ENCODE peak calls at places on chromosome 16, in nine cellular contexts. One of them, this sample, is unnamed.

GRCh38 chr16:72939247-72939646 is 108.7 kb downstream of the ZFHX3 start:
- DNase-seq in H1: no peak
- DNase-seq in upper lobe of left lung: no peak
- DNase-seq in SK-N-SH: no peak
- DNase-seq in tibial nerve: no peak
- DNase-seq in transverse colon: peak
- DNase-seq in A549: peak
- DNase-seq in K562: no peak
- DNase-seq in stomach: no peak
- DNase-seq in this sample: no peak

GRCh38 chr16:71311553-71312158 is 22.5 kb upstream of the CMTR2 start:
- DNase-seq in transverse colon: no peak
- DNase-seq in A549: peak
- DNase-seq in SK-N-SH: peak
- DNase-seq in K562: peak
- DNase-seq in stomach: no peak
- DNase-seq in upper lobe of left lung: no peak
- DNase-seq in tibial nerve: no peak
- DNase-seq in H1: peak
- DNase-seq in this sample: no peak

GRCh38 chr16:52496051-52496876 is 50.7 kb downstream of the TOX3 start:
- DNase-seq in H1: no peak
- DNase-seq in upper lobe of left lung: no peak
- DNase-seq in tibial nerve: no peak
- DNase-seq in K562: no peak
- DNase-seq in SK-N-SH: no peak
- DNase-seq in stomach: no peak
- DNase-seq in transverse colon: no peak
- DNase-seq in A549: no peak
- DNase-seq in this sample: no peak

GRCh38 chr16:29815032-29815721 is 775 bp upstream of the PAGR1 start:
- DNase-seq in SK-N-SH: no peak
- DNase-seq in H1: no peak
- DNase-seq in transverse colon: no peak
- DNase-seq in upper lobe of left lung: peak
- DNase-seq in stomach: no peak
- DNase-seq in tibial nerve: no peak
- DNase-seq in A549: no peak
- DNase-seq in K562: peak
- DNase-seq in this sample: no peak

GRCh38 chr16:72875291-72876036 is 172.5 kb downstream of the ZFHX3 start:
- DNase-seq in tibial nerve: no peak
- DNase-seq in stomach: no peak
- DNase-seq in K562: no peak
- DNase-seq in SK-N-SH: no peak
- DNase-seq in A549: peak
- DNase-seq in transverse colon: no peak
- DNase-seq in H1: no peak
- DNase-seq in upper lobe of left lung: no peak
- DNase-seq in this sample: no peak

GRCh38 chr16:71807905-71808592 is 585 bp downstream of the AP1G1 start:
- DNase-seq in transverse colon: peak
- DNase-seq in A549: peak
- DNase-seq in upper lobe of left lung: no peak
- DNase-seq in tibial nerve: no peak
- DNase-seq in stomach: no peak
- DNase-seq in H1: no peak
- DNase-seq in K562: no peak
- DNase-seq in SK-N-SH: no peak
- DNase-seq in this sample: no peak

GRCh38 chr16:88638323-88639230 is at the start of gene IL17C:
- DNase-seq in tibial nerve: no peak
- DNase-seq in SK-N-SH: no peak
- DNase-seq in K562: peak
- DNase-seq in upper lobe of left lung: peak
- DNase-seq in stomach: peak
- DNase-seq in H1: no peak
- DNase-seq in A549: no peak
- DNase-seq in transverse colon: peak
- DNase-seq in this sample: no peak

GRCh38 chr16:30558789-30559377 is 709 bp upstream of the ZNF764 start:
- DNase-seq in upper lobe of left lung: no peak
- DNase-seq in K562: no peak
- DNase-seq in H1: no peak
- DNase-seq in stomach: no peak
- DNase-seq in SK-N-SH: no peak
- DNase-seq in transverse colon: no peak
- DNase-seq in tibial nerve: no peak
- DNase-seq in A549: no peak
- DNase-seq in this sample: no peak

GRCh38 chr16:69309316-69309715 is 1.8 kb upstream of the VPS4A start:
- DNase-seq in transverse colon: no peak
- DNase-seq in SK-N-SH: no peak
- DNase-seq in stomach: no peak
- DNase-seq in K562: no peak
- DNase-seq in tibial nerve: no peak
- DNase-seq in A549: no peak
- DNase-seq in upper lobe of left lung: no peak
- DNase-seq in H1: no peak
- DNase-seq in this sample: no peak

GRCh38 chr16:10743227-10743609 is 424 bp upstream of the NUBP1 start:
- DNase-seq in upper lobe of left lung: no peak
- DNase-seq in SK-N-SH: no peak
- DNase-seq in A549: no peak
- DNase-seq in H1: no peak
- DNase-seq in K562: no peak
- DNase-seq in transverse colon: no peak
- DNase-seq in stomach: no peak
- DNase-seq in tibial nerve: no peak
- DNase-seq in this sample: no peak
- H3K27ac ChIP-seq in upper lobe of left lung: peak
- H3K27ac ChIP-seq in SK-N-SH: peak
- H3K27ac ChIP-seq in A549: peak
- H3K27ac ChIP-seq in H1: no peak
- H3K27ac ChIP-seq in K562: peak
- H3K27ac ChIP-seq in transverse colon: peak
- H3K27ac ChIP-seq in stomach: no peak
- H3K27ac ChIP-seq in tibial nerve: peak
- H3K27ac ChIP-seq in this sample: peak

GRCh38 chr16:14268073-14268472 is 197.0 kb downstream of the MRTFB start:
- DNase-seq in stomach: no peak
- DNase-seq in transverse colon: no peak
- DNase-seq in H1: no peak
- DNase-seq in K562: no peak
- DNase-seq in upper lobe of left lung: no peak
- DNase-seq in SK-N-SH: no peak
- DNase-seq in tibial nerve: no peak
- DNase-seq in A549: no peak
- DNase-seq in this sample: no peak
- TF ChIP-seq EP300 in stomach: no peak
- TF ChIP-seq EP300 in transverse colon: no peak
- TF ChIP-seq EP300 in H1: no peak
- TF ChIP-seq EP300 in K562: no peak
- TF ChIP-seq EP300 in upper lobe of left lung: no peak
- TF ChIP-seq EP300 in SK-N-SH: no peak
- TF ChIP-seq EP300 in tibial nerve: no peak
- TF ChIP-seq EP300 in A549: no peak
- TF ChIP-seq EP300 in this sample: no peak

DNA sequence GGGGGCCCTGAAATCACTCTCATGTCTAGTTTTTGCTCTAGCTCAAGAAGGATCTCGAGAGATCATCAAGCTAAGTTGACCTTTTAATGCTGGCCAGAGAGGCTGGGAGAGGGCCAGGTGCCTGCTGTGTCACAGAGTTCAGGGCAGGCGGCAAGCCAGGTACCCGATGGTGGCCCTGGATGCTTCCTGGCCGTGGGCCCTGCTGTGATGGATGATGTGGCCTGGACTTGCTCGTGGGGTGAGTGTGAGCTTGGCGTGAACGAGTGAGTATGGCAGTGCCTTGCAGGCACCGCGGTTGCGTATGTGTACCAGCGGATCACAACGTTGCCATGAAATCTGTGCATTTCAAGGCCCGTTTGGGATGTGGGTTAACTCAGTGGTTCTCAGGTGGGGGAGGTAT is 7.4 kb downstream of the IRF8 start:
- DNase-seq in K562: no peak
- DNase-seq in SK-N-SH: no peak
- DNase-seq in upper lobe of left lung: no peak
- DNase-seq in stomach: no peak
- DNase-seq in tibial nerve: no peak
- DNase-seq in H1: no peak
- DNase-seq in transverse colon: no peak
- DNase-seq in A549: no peak
- DNase-seq in this sample: no peak
- H3K27ac ChIP-seq in K562: no peak
- H3K27ac ChIP-seq in SK-N-SH: no peak
- H3K27ac ChIP-seq in upper lobe of left lung: peak
- H3K27ac ChIP-seq in stomach: no peak
- H3K27ac ChIP-seq in tibial nerve: no peak
- H3K27ac ChIP-seq in H1: no peak
- H3K27ac ChIP-seq in transverse colon: no peak
- H3K27ac ChIP-seq in A549: no peak
- H3K27ac ChIP-seq in this sample: no peak

DNA sequence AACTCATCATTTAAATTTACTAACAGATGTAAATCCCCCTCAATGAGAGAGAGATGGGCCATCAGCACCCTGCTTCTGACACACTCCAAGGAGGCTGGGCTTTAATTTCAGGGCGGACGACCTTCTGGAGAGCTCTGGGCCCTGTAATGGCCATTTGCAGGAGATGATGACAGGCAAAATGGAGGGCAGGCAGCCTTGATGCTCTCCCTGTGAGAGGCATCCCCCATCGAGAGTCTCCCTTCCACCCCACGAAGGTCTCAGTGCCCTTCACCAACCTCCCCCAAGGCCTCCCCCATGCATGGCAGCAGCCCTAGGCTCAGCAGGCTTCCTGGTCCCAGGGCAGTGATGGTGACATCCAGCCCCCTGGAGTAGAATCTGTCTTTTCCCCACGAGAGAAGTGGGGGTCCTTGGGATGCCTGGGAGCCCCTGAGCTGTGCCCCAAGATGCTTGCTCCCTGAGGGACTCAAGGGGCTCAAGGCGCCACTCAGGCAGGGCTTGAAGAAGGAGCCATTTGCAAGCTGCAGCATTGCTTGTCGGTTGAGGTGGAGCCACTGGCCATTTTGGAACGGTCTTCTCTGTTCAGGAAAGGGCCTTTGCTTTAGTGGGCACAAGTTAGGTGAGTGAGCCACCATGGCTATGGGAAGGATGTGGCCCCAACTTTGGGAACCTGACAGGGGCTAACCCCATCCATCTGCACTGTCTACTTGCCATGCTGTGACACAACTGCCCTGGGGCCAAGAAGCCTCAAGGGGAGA is 82.6 kb downstream of the C16orf78 start:
- DNase-seq in stomach: peak
- DNase-seq in K562: no peak
- DNase-seq in H1: no peak
- DNase-seq in SK-N-SH: no peak
- DNase-seq in upper lobe of left lung: no peak
- DNase-seq in tibial nerve: no peak
- DNase-seq in A549: no peak
- DNase-seq in transverse colon: no peak
- DNase-seq in this sample: peak
- TF ChIP-seq EP300 in stomach: no peak
- TF ChIP-seq EP300 in K562: no peak
- TF ChIP-seq EP300 in H1: no peak
- TF ChIP-seq EP300 in SK-N-SH: no peak
- TF ChIP-seq EP300 in upper lobe of left lung: no peak
- TF ChIP-seq EP300 in tibial nerve: no peak
- TF ChIP-seq EP300 in A549: no peak
- TF ChIP-seq EP300 in transverse colon: no peak
- TF ChIP-seq EP300 in this sample: no peak

GRCh38 chr16:80948886-80949502 is 57.7 kb downstream of the CMC2 start:
- DNase-seq in H1: no peak
- DNase-seq in A549: peak
- DNase-seq in K562: peak
- DNase-seq in transverse colon: peak
- DNase-seq in tibial nerve: no peak
- DNase-seq in stomach: no peak
- DNase-seq in SK-N-SH: peak
- DNase-seq in upper lobe of left lung: no peak
- DNase-seq in this sample: no peak

GRCh38 chr16:80947708-80948615 is 58.7 kb downstream of the CMC2 start:
- DNase-seq in SK-N-SH: no peak
- DNase-seq in K562: no peak
- DNase-seq in stomach: no peak
- DNase-seq in transverse colon: no peak
- DNase-seq in upper lobe of left lung: no peak
- DNase-seq in tibial nerve: no peak
- DNase-seq in H1: no peak
- DNase-seq in A549: no peak
- DNase-seq in this sample: no peak

GRCh38 chr16:80946481-80946880 is 60.2 kb downstream of the CMC2 start:
- DNase-seq in SK-N-SH: no peak
- DNase-seq in tibial nerve: no peak
- DNase-seq in K562: no peak
- DNase-seq in upper lobe of left lung: no peak
- DNase-seq in transverse colon: no peak
- DNase-seq in H1: no peak
- DNase-seq in A549: no peak
- DNase-seq in stomach: no peak
- DNase-seq in this sample: no peak

DNA sequence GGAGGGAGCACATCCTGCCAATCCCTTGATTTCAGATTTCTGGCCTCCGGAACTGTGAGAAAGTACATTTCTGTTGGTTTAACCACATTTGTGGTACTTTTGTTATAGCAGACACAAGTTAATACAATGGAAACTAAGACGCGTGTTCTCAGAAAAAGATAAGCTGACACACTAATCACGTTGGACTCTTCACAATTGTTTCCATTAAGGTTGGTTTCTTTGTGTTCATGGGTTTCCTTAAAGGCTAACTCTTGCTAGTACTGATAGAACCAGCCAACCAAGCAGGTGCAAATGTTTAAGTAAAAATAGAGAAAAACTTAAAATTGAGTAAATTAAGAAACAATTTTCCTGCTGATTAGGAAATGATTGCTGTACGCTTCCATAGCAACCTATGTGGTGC is 59.4 kb downstream of the CMC2 start:
- DNase-seq in tibial nerve: no peak
- DNase-seq in upper lobe of left lung: no peak
- DNase-seq in transverse colon: no peak
- DNase-seq in A549: no peak
- DNase-seq in H1: no peak
- DNase-seq in K562: no peak
- DNase-seq in stomach: no peak
- DNase-seq in SK-N-SH: no peak
- DNase-seq in this sample: no peak
- H3K27ac ChIP-seq in tibial nerve: no peak
- H3K27ac ChIP-seq in upper lobe of left lung: no peak
- H3K27ac ChIP-seq in transverse colon: no peak
- H3K27ac ChIP-seq in A549: no peak
- H3K27ac ChIP-seq in H1: no peak
- H3K27ac ChIP-seq in K562: no peak
- H3K27ac ChIP-seq in stomach: no peak
- H3K27ac ChIP-seq in SK-N-SH: no peak
- H3K27ac ChIP-seq in this sample: no peak

DNA sequence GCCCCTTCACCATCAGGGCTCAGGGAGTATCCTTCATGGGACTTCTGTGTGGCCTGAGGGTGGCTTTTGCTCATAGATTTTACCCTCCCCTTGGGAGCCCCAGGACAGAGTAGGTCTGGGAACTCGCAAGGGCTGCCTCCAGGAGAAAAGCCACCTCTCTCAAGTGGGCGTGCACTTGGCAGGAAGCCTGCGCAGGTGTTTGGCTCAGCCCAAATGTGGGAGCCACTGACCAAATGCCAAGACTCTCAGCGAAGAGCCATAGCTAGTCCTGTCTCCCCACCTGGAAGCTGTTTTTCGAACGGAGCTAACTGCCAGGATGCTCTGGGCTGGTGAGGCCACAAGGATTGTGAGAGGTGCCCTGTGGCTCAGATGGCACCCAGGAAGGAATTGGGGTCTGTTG is 2.0 kb upstream of the HSD17B2 start:
- DNase-seq in upper lobe of left lung: no peak
- DNase-seq in A549: no peak
- DNase-seq in transverse colon: peak
- DNase-seq in stomach: peak
- DNase-seq in H1: no peak
- DNase-seq in tibial nerve: no peak
- DNase-seq in K562: no peak
- DNase-seq in SK-N-SH: no peak
- DNase-seq in this sample: no peak
- TF ChIP-seq EP300 in upper lobe of left lung: no peak
- TF ChIP-seq EP300 in A549: no peak
- TF ChIP-seq EP300 in transverse colon: no peak
- TF ChIP-seq EP300 in stomach: no peak
- TF ChIP-seq EP300 in H1: no peak
- TF ChIP-seq EP300 in tibial nerve: no peak
- TF ChIP-seq EP300 in K562: no peak
- TF ChIP-seq EP300 in SK-N-SH: no peak
- TF ChIP-seq EP300 in this sample: no peak

This sample was measured in suprapubic skin.